ENCODE peak calls at places on chromosomes 4 and X, in seven cellular contexts. One of them, this sample, is unnamed.

GRCh38 chr4:185912779-185913178 is 100.8 kb upstream of the SORBS2 start:
- DNase-seq in AG04450: no peak
- DNase-seq in cardiac muscle cell: no peak
- DNase-seq in fibroblast of lung: no peak
- DNase-seq in right cardiac atrium: no peak
- DNase-seq in neuronal stem cell: no peak
- DNase-seq in CD8-positive, alpha-beta T cell: no peak
- DNase-seq in this sample: no peak

GRCh38 chr4:156594619-156595018 is 377.0 kb downstream of the PDGFC start:
- DNase-seq in cardiac muscle cell: peak; percentile 13
- DNase-seq in fibroblast of lung: no peak
- DNase-seq in right cardiac atrium: peak; percentile 83
- DNase-seq in AG04450: no peak
- DNase-seq in neuronal stem cell: no peak
- DNase-seq in CD8-positive, alpha-beta T cell: no peak
- DNase-seq in this sample: no peak

GRCh38 chrX:83845397-83845796 is 15.5 kb upstream of the CYLC1 start:
- DNase-seq in CD8-positive, alpha-beta T cell: no peak
- DNase-seq in right cardiac atrium: no peak
- DNase-seq in fibroblast of lung: peak; percentile 9
- DNase-seq in AG04450: no peak
- DNase-seq in cardiac muscle cell: peak; percentile 57
- DNase-seq in neuronal stem cell: peak; percentile 12
- DNase-seq in this sample: no peak

GRCh38 chrX:6163761-6164160 is 64.9 kb downstream of the NLGN4X start:
- DNase-seq in AG04450: no peak
- DNase-seq in neuronal stem cell: no peak
- DNase-seq in CD8-positive, alpha-beta T cell: no peak
- DNase-seq in right cardiac atrium: no peak
- DNase-seq in fibroblast of lung: no peak
- DNase-seq in cardiac muscle cell: no peak
- DNase-seq in this sample: no peak

GRCh38 chrX:15114865-15115566 is 154.9 kb downstream of the ASB9 start:
- DNase-seq in CD8-positive, alpha-beta T cell: no peak
- DNase-seq in AG04450: no peak
- DNase-seq in neuronal stem cell: no peak
- DNase-seq in fibroblast of lung: no peak
- DNase-seq in cardiac muscle cell: no peak
- DNase-seq in right cardiac atrium: no peak
- DNase-seq in this sample: no peak

GRCh38 chr4:145557720-145558119 is 61.5 kb upstream of the MMAA start:
- DNase-seq in fibroblast of lung: peak; percentile 82
- DNase-seq in neuronal stem cell: peak; percentile 30
- DNase-seq in cardiac muscle cell: peak; percentile 71
- DNase-seq in CD8-positive, alpha-beta T cell: peak; percentile 38
- DNase-seq in right cardiac atrium: peak; percentile 67
- DNase-seq in AG04450: peak; percentile 43
- DNase-seq in this sample: peak; percentile 17

GRCh38 chrX:155997436-155997835 is at the start of gene IL9R:
- DNase-seq in CD8-positive, alpha-beta T cell: peak; percentile 57
- DNase-seq in neuronal stem cell: no peak
- DNase-seq in AG04450: no peak
- DNase-seq in fibroblast of lung: no peak
- DNase-seq in right cardiac atrium: no peak
- DNase-seq in cardiac muscle cell: no peak
- DNase-seq in this sample: peak; percentile 39

GRCh38 chr4:24594887-24595286 is 10.5 kb upstream of the DHX15 start:
- DNase-seq in cardiac muscle cell: no peak
- DNase-seq in CD8-positive, alpha-beta T cell: no peak
- DNase-seq in right cardiac atrium: no peak
- DNase-seq in fibroblast of lung: peak; percentile 31
- DNase-seq in neuronal stem cell: no peak
- DNase-seq in AG04450: peak; percentile 50
- DNase-seq in this sample: no peak

GRCh38 chr4:189001283-189001970 is 862.2 kb downstream of the TRIML1 start:
- DNase-seq in AG04450: no peak
- DNase-seq in cardiac muscle cell: no peak
- DNase-seq in right cardiac atrium: no peak
- DNase-seq in neuronal stem cell: no peak
- DNase-seq in fibroblast of lung: no peak
- DNase-seq in CD8-positive, alpha-beta T cell: no peak
- DNase-seq in this sample: no peak

GRCh38 chrX:79330022-79330421 is 37.1 kb downstream of the ITM2A start:
- DNase-seq in right cardiac atrium: no peak
- DNase-seq in AG04450: no peak
- DNase-seq in cardiac muscle cell: no peak
- DNase-seq in fibroblast of lung: no peak
- DNase-seq in CD8-positive, alpha-beta T cell: no peak
- DNase-seq in neuronal stem cell: no peak
- DNase-seq in this sample: no peak

GRCh38 chr4:17595471-17596005 is 18.5 kb downstream of the LAP3 start:
- DNase-seq in CD8-positive, alpha-beta T cell: no peak
- DNase-seq in AG04450: no peak
- DNase-seq in fibroblast of lung: no peak
- DNase-seq in cardiac muscle cell: no peak
- DNase-seq in neuronal stem cell: no peak
- DNase-seq in right cardiac atrium: no peak
- DNase-seq in this sample: no peak

GRCh38 chr4:133565379-133565778 is 416.3 kb downstream of the PCDH10 start:
- DNase-seq in neuronal stem cell: no peak
- DNase-seq in CD8-positive, alpha-beta T cell: no peak
- DNase-seq in cardiac muscle cell: no peak
- DNase-seq in AG04450: no peak
- DNase-seq in fibroblast of lung: peak; percentile 95
- DNase-seq in right cardiac atrium: no peak
- DNase-seq in this sample: no peak

GRCh38 chr4:147779449-147779848 is 47.6 kb downstream of the ARHGAP10 start:
- DNase-seq in CD8-positive, alpha-beta T cell: no peak
- DNase-seq in right cardiac atrium: no peak
- DNase-seq in neuronal stem cell: no peak
- DNase-seq in AG04450: no peak
- DNase-seq in fibroblast of lung: no peak
- DNase-seq in cardiac muscle cell: no peak
- DNase-seq in this sample: no peak

GRCh38 chrX:84046403-84046984 is 141.5 kb downstream of the RPS6KA6 start:
- DNase-seq in cardiac muscle cell: peak; percentile 25
- DNase-seq in right cardiac atrium: no peak
- DNase-seq in CD8-positive, alpha-beta T cell: no peak
- DNase-seq in fibroblast of lung: peak; percentile 39
- DNase-seq in AG04450: no peak
- DNase-seq in neuronal stem cell: peak; percentile 20
- DNase-seq in this sample: no peak

GRCh38 chr4:104616401-104616820 is 121.7 kb upstream of the CXXC4 start:
- DNase-seq in AG04450: no peak
- DNase-seq in cardiac muscle cell: peak; percentile 79
- DNase-seq in CD8-positive, alpha-beta T cell: no peak
- DNase-seq in right cardiac atrium: peak; percentile 81
- DNase-seq in fibroblast of lung: peak; percentile 23
- DNase-seq in neuronal stem cell: no peak
- DNase-seq in this sample: no peak

GRCh38 chrX:140057001-140057411 is 91.7 kb upstream of the CXorf66 start:
- DNase-seq in CD8-positive, alpha-beta T cell: peak; percentile 43
- DNase-seq in AG04450: peak; percentile 29
- DNase-seq in neuronal stem cell: peak; percentile 77
- DNase-seq in right cardiac atrium: peak; percentile 85
- DNase-seq in fibroblast of lung: peak; percentile 64
- DNase-seq in cardiac muscle cell: peak; percentile 81
- DNase-seq in this sample: peak; percentile 19

GRCh38 chr4:20288846-20289512 is 37.3 kb downstream of the SLIT2 start:
- DNase-seq in neuronal stem cell: no peak
- DNase-seq in fibroblast of lung: peak; percentile 29
- DNase-seq in cardiac muscle cell: no peak
- DNase-seq in right cardiac atrium: no peak
- DNase-seq in AG04450: no peak
- DNase-seq in CD8-positive, alpha-beta T cell: no peak
- DNase-seq in this sample: no peak

GRCh38 chrX:103360916-103361315 is 4.6 kb downstream of the TCEAL9 start:
- DNase-seq in AG04450: no peak
- DNase-seq in right cardiac atrium: no peak
- DNase-seq in cardiac muscle cell: no peak
- DNase-seq in CD8-positive, alpha-beta T cell: no peak
- DNase-seq in fibroblast of lung: no peak
- DNase-seq in neuronal stem cell: no peak
- DNase-seq in this sample: no peak

GRCh38 chr4:76199664-76200211 is 13.9 kb downstream of the SCARB2 start:
- DNase-seq in cardiac muscle cell: no peak
- DNase-seq in neuronal stem cell: no peak
- DNase-seq in AG04450: no peak
- DNase-seq in fibroblast of lung: peak; percentile 26
- DNase-seq in right cardiac atrium: peak; percentile 65
- DNase-seq in CD8-positive, alpha-beta T cell: peak; percentile 15
- DNase-seq in this sample: peak; percentile 8

GRCh38 chr4:108940086-108941033 is 177.5 kb upstream of the ETNPPL start:
- DNase-seq in cardiac muscle cell: no peak
- DNase-seq in fibroblast of lung: no peak
- DNase-seq in CD8-positive, alpha-beta T cell: no peak
- DNase-seq in AG04450: no peak
- DNase-seq in right cardiac atrium: no peak
- DNase-seq in neuronal stem cell: no peak
- DNase-seq in this sample: no peak

DNA sequence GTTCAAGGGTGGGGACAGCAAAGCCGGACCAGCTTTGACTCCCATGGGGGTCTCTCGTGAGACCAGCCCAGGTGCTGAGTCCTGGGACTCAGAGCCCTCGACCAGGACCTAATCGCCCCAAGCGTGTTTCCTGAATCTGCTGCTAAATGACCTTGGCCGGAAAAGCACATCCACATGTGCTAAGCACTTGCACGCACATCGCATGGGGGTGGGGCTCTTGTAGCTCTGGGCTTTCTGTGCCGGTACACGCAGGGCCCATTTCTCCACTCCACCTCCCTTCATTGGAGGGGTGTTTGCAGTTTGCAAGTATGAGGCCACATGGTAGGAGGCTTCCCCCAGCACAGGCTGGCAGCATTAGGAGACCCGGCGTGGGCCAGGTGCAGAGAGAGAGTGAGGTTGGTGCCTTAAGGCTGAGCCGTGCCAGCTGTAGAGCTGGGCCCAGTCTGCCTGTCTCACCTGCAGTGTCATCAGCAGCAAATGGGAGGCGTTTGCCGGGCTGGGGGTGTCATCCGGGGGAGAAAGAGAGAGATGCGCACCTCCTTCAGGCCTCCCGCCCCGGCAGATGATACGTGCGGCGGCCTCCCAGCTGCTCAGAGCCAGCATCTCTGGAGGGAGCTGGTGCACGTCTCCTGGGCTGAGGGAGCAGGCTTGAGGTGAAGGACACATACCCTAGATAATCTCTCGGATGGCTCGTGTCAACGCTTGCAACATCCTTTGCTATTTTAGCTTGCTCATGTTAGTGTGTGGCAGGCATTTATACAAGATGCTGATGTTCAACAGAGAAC is 45.2 kb upstream of the CLCN4 start:
- DNase-seq in cardiac muscle cell: no peak
- DNase-seq in AG04450: no peak
- DNase-seq in CD8-positive, alpha-beta T cell: peak; percentile 64
- DNase-seq in right cardiac atrium: peak; percentile 62
- DNase-seq in neuronal stem cell: no peak
- DNase-seq in fibroblast of lung: no peak
- DNase-seq in this sample: peak; percentile 86
- H3K4me3 ChIP-seq in cardiac muscle cell: no peak overlapping the region
- H3K4me3 ChIP-seq in AG04450: no peak overlapping the region
- H3K4me3 ChIP-seq in CD8-positive, alpha-beta T cell: peak overlapping the region; percentile 44
- H3K4me3 ChIP-seq in right cardiac atrium: no peak overlapping the region
- H3K4me3 ChIP-seq in neuronal stem cell: no peak overlapping the region
- H3K4me3 ChIP-seq in fibroblast of lung: no peak overlapping the region
- H3K4me3 ChIP-seq in this sample: peak overlapping the region; percentile 56

DNA sequence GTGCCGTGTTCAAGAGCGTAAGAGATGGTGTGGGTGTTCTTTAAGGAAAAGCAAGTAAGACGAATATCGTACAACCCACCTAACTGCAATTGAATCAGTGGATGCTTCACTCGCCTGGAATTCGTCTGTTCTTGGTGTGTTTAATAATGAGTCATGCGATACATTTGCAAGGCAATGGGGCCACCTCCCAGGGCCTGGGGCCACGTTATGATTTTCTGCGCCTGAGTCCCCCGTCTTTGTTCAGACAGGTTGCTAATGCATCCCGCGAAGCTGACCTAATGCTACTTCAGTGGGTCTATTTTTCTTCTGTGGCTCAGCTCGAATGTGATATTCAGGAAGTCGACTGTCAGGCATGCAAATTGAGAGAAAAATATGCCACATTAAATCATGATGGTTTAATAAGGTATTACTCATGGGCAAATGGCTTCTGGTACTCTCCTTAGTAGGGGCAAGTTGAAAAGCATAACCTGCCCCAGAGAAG is 14.3 kb upstream of the MID1 start:
- DNase-seq in cardiac muscle cell: no peak
- DNase-seq in fibroblast of lung: peak; percentile 78
- DNase-seq in CD8-positive, alpha-beta T cell: no peak
- DNase-seq in right cardiac atrium: no peak
- DNase-seq in AG04450: peak; percentile 68
- DNase-seq in neuronal stem cell: no peak
- DNase-seq in this sample: no peak
- H3K27ac ChIP-seq in cardiac muscle cell: no peak overlapping the region
- H3K27ac ChIP-seq in fibroblast of lung: peak overlapping the region; percentile 48
- H3K27ac ChIP-seq in CD8-positive, alpha-beta T cell: no peak overlapping the region
- H3K27ac ChIP-seq in right cardiac atrium: no peak overlapping the region
- H3K27ac ChIP-seq in AG04450: peak overlapping the region; percentile 67
- H3K27ac ChIP-seq in neuronal stem cell: no peak overlapping the region
- H3K27ac ChIP-seq in this sample: no peak overlapping the region

DNA sequence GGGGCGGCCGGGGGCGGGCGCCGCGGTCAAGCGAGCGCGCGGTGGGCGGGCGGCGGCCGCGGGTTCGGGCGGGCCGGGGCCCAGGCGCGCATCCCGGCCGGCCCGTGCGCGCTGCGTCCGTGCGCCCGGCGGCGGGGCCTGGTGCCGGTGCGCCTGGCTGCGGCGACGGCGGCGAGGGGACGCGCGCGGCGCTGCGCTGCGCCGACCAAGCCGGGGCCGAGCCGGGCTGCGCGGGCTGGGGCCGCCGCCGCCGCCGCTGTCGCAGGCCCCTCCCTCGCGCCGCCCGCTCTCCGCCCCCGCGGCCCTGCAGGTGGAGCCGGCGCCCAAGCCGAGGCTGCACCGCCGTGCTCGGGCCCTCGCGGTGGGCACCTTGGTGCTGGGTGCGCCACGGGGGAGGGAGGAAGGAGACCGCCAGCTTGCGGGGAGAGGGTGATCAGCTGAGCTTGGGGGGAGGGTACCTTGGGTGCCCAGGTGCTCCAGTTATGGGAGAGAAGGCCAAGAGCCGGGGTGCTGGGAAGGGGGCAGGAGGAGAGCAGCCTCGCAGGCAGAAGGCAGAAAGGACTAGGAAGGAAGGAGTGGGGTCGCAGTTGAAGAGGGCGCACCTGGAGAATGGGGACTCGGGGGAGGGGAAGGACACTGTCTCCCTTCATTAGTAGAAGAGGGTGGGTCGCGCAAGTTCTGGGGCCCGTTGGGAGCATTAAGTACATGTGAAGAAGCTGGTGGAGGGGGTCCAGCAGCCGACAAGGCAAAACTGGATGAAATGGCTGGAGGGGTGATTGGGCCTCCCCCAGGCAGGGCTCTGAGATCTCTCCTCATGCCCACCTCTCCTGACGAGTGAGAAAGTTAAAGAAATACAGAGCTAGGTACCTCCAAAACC is at the start of gene PPP2R2C:
- DNase-seq in CD8-positive, alpha-beta T cell: no peak
- DNase-seq in cardiac muscle cell: peak; percentile 41
- DNase-seq in neuronal stem cell: peak; percentile 33
- DNase-seq in right cardiac atrium: no peak
- DNase-seq in AG04450: no peak
- DNase-seq in fibroblast of lung: no peak
- DNase-seq in this sample: no peak
- H3K27me3 ChIP-seq in CD8-positive, alpha-beta T cell: no peaks in the 10 kb centered on the region
- H3K27me3 ChIP-seq in cardiac muscle cell: peaks cover 78% of the 10 kb centered on the region
- H3K27me3 ChIP-seq in neuronal stem cell: peaks cover 10% of the 10 kb centered on the region
- H3K27me3 ChIP-seq in right cardiac atrium: no peaks in the 10 kb centered on the region
- H3K27me3 ChIP-seq in AG04450: peaks cover 47% of the 10 kb centered on the region
- H3K27me3 ChIP-seq in fibroblast of lung: peaks cover 2% of the 10 kb centered on the region
- H3K27me3 ChIP-seq in this sample: peaks cover 16% of the 10 kb centered on the region

GRCh38 chr4:111449657-111450056 is 695.6 kb upstream of the FAM241A start:
- DNase-seq in cardiac muscle cell: no peak
- DNase-seq in right cardiac atrium: no peak
- DNase-seq in CD8-positive, alpha-beta T cell: no peak
- DNase-seq in fibroblast of lung: peak; percentile 0
- DNase-seq in neuronal stem cell: no peak
- DNase-seq in AG04450: no peak
- DNase-seq in this sample: no peak
- H3K4me3 ChIP-seq in cardiac muscle cell: no peak overlapping the region
- H3K4me3 ChIP-seq in right cardiac atrium: no peak overlapping the region
- H3K4me3 ChIP-seq in CD8-positive, alpha-beta T cell: no peak overlapping the region
- H3K4me3 ChIP-seq in fibroblast of lung: no peak overlapping the region
- H3K4me3 ChIP-seq in neuronal stem cell: no peak overlapping the region
- H3K4me3 ChIP-seq in AG04450: no peak overlapping the region
- H3K4me3 ChIP-seq in this sample: no peak overlapping the region

This sample was measured in CD8-positive, alpha-beta memory T cell.